ENCODE peak calls at places on chromosomes 5 and 9, in nine cellular contexts. R, Y, T, P, C, J, Z, I and B are unnamed samples.

GRCh38 chr9:113520109-113520642 is 56.6 kb downstream of the RGS3 start:
- DNase-seq in R (peak), Y (no peak), T (no peak), P (peak), C (no peak), J (peak), Z (no peak), I (no peak), B (peak)

GRCh38 chr9:27353405-27354229 is 56.7 kb upstream of the EQTN start:
- DNase-seq in R (no peak), Y (no peak), T (no peak), P (no peak), C (no peak), J (peak), Z (peak), I (no peak), B (no peak)

GRCh38 chr5:67221487-67222242 is 25.1 kb upstream of the CD180 start:
- DNase-seq in R (peak), Y (no peak), T (no peak), P (no peak), C (no peak), J (no peak), Z (no peak), I (no peak), B (peak)

GRCh38 chr9:7433508-7434292 is 365.9 kb downstream of the DMAC1 start:
- DNase-seq in R (no peak), Y (no peak), T (no peak), P (no peak), C (no peak), J (no peak), Z (no peak), I (no peak), B (no peak)

GRCh38 chr5:96081276-96081858 is 119.7 kb upstream of the ELL2 start:
- DNase-seq in R (no peak), Y (no peak), T (peak), P (peak), C (no peak), J (no peak), Z (no peak), I (no peak), B (no peak)

GRCh38 chr5:86129009-86129408 is 488.7 kb upstream of the COX7C start:
- DNase-seq in R (no peak), Y (no peak), T (no peak), P (no peak), C (no peak), J (no peak), Z (no peak), I (no peak), B (no peak)

GRCh38 chr9:95373069-95373681 is 55.7 kb upstream of the FANCC start:
- DNase-seq in R (no peak), Y (no peak), T (no peak), P (no peak), C (no peak), J (no peak), Z (no peak), I (no peak), B (no peak)

GRCh38 chr9:112338561-112338960 is 5.1 kb upstream of the PTBP3 start:
- DNase-seq in R (peak), Y (no peak), T (peak), P (peak), C (peak), J (no peak), Z (no peak), I (no peak), B (no peak)

GRCh38 chr9:76451234-76451633 is 7.7 kb upstream of the GCNT1 start:
- DNase-seq in R (no peak), Y (no peak), T (peak), P (peak), C (no peak), J (no peak), Z (no peak), I (no peak), B (no peak)

GRCh38 chr9:92299116-92299515 is 5.6 kb upstream of the IARS1 start:
- DNase-seq in R (no peak), Y (no peak), T (no peak), P (no peak), C (no peak), J (peak), Z (no peak), I (no peak), B (no peak)

GRCh38 chr5:55816342-55816741 is 34.8 kb upstream of the IL31RA start:
- DNase-seq in R (no peak), Y (no peak), T (peak), P (peak), C (peak), J (no peak), Z (no peak), I (no peak), B (no peak)

GRCh38 chr5:68557162-68557936 is 341.8 kb downstream of the PIK3R1 start:
- DNase-seq in R (no peak), Y (no peak), T (no peak), P (peak), C (peak), J (no peak), Z (no peak), I (no peak), B (no peak)

GRCh38 chr9:112308576-112308975 is 24.8 kb downstream of the PTBP3 start:
- DNase-seq in R (no peak), Y (no peak), T (no peak), P (peak), C (no peak), J (no peak), Z (no peak), I (no peak), B (no peak)

GRCh38 chr5:13955896-13956295 is 11.4 kb upstream of the DNAH5 start:
- DNase-seq in R (no peak), Y (no peak), T (no peak), P (peak), C (no peak), J (no peak), Z (no peak), I (no peak), B (no peak)

GRCh38 chr5:112691758-112692157 is 45.9 kb upstream of the APC start:
- DNase-seq in R (peak), Y (no peak), T (peak), P (peak), C (no peak), J (peak), Z (no peak), I (no peak), B (no peak)

GRCh38 chr9:130715270-130716077 is 21.9 kb downstream of the EXOSC2 start:
- DNase-seq in R (no peak), Y (no peak), T (peak), P (peak), C (no peak), J (no peak), Z (no peak), I (no peak), B (no peak)

GRCh38 chr5:32251864-32252458 is 60.8 kb downstream of the MTMR12 start:
- DNase-seq in R (no peak), Y (no peak), T (no peak), P (no peak), C (no peak), J (no peak), Z (no peak), I (no peak), B (no peak)

GRCh38 chr5:80761966-80762365 is 107.2 kb upstream of the DHFR start:
- DNase-seq in R (no peak), Y (no peak), T (peak), P (peak), C (no peak), J (no peak), Z (no peak), I (no peak), B (no peak)

GRCh38 chr9:33114746-33115145 is 38.3 kb upstream of the SMU1 start:
- DNase-seq in R (no peak), Y (no peak), T (no peak), P (no peak), C (no peak), J (no peak), Z (no peak), I (no peak), B (no peak)

GRCh38 chr5:32710335-32710858 is 724 bp upstream of the NPR3 start:
- DNase-seq in R (peak), Y (peak), T (peak), P (no peak), C (no peak), J (no peak), Z (no peak), I (peak), B (no peak)

GRCh38 chr5:106755789-106756188 is 914.9 kb downstream of the EFNA5 start:
- DNase-seq in R (no peak), Y (no peak), T (no peak), P (no peak), C (no peak), J (no peak), Z (no peak), I (no peak), B (no peak)

DNA sequence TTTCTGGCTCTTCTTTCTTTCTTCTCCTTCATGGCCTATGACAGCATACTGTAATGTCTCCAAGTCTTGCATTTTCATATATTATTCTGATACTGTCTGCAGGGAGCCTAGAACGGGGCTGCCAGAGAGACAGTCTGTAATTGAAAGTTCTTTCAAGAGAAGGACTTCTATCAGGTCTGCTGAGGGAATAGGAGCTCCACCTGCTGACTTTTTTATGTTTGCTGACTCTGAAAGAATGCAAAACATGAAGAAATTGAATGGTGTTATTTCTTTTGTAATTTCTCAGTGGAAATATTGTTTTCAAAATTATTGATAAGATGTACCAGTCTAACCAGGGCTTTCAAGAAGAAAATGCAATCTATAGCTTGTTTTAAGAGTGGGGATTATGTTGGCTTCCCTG is 121.9 kb upstream of the RFX3 start:
- DNase-seq in R (no peak), Y (no peak), T (no peak), P (no peak), C (no peak), J (no peak), Z (no peak), I (no peak), B (no peak)
- TF ChIP-seq CTCF in R (no peak), Y (no peak), T (no peak), P (no peak), C (no peak), J (no peak), Z (no peak), I (no peak), B (peak)

GRCh38 chr9:125472926-125473701 is 211.5 kb downstream of the GAPVD1 start:
- DNase-seq in R (peak), Y (no peak), T (peak), P (peak), C (peak), J (no peak), Z (no peak), I (peak), B (no peak)
- TF ChIP-seq CTCF in R (no peak), Y (peak), T (no peak), P (peak), C (no peak), J (no peak), Z (peak), I (no peak), B (no peak)

DNA sequence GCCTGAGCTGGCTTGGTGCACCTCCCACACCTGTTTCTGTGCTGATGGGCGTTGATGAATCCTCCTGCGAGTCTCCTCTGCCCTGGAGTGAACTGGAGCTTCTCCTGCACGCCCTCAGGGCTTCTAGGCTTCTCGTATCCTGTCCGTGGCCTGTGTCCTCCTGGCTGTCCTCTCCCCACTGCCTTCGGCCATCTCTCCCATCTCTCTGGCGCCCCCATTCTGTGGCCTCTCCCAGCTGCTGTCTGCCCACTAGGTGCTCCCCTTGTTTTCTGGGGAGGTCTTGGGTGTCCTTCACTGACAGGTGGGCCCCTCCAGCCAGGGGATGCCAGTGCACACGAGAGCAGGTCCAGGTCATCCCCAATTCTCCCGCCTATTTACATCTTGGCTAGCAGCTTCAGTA is 28.8 kb downstream of the AHRR start:
- DNase-seq in R (no peak), Y (no peak), T (no peak), P (no peak), C (no peak), J (no peak), Z (no peak), I (no peak), B (no peak)
- TF ChIP-seq CTCF in R (no peak), Y (no peak), T (peak), P (peak), C (no peak), J (peak), Z (no peak), I (no peak), B (no peak)

DNA sequence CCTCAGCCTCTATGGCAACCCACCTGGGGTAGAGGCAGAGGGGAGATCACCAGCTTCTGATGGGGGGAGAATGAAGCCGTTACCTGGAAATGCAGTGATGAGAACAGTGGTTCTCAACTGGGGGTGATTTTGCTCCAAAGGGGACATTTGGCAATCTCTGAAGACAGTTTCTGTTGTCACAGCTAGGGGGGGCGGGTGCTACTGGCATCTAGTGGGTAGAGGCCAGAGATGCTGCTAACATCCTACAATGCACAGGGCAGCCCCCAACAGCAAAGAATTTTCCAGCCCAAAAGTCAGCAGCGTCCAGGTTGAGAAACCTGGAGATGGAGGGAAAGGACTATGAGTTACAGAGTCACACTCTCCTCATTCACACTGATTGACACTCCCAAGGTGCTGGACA is 84.5 kb downstream of the FGF1 start:
- DNase-seq in R (no peak), Y (no peak), T (no peak), P (no peak), C (no peak), J (no peak), Z (no peak), I (no peak), B (no peak)
- TF ChIP-seq CTCF in R (no peak), Y (no peak), T (peak), P (peak), C (no peak), J (peak), Z (no peak), I (no peak), B (no peak)

GRCh38 chr9:127934248-127934647 is 3.4 kb downstream of the DPM2 start:
- DNase-seq in R (no peak), Y (no peak), T (no peak), P (no peak), C (no peak), J (no peak), Z (no peak), I (no peak), B (no peak)
- TF ChIP-seq CTCF in R (no peak), Y (no peak), T (no peak), P (no peak), C (no peak), J (no peak), Z (no peak), I (no peak), B (no peak)